ENCODE peak calls at places on chromosomes 7 and 10, in seven cellular contexts. D is upper lobe of left lung, R is A549, W is ovary, C is tibial nerve, M is HepG2, F is transverse colon. U is an unnamed sample.

GRCh38 chr10:112755446-112756117 is 194.5 kb upstream of the TCF7L2 start:
- DNase-seq in D (no peak), R (no peak), W (no peak), C (no peak), M (peak), F (no peak), U (no peak)

GRCh38 chr10:71086439-71087080 is 125.8 kb upstream of the UNC5B start:
- DNase-seq in D (no peak), R (no peak), W (no peak), C (no peak), M (no peak), F (no peak), U (no peak)

GRCh38 chr7:36188266-36188665 is 35.2 kb downstream of the EEPD1 start:
- DNase-seq in D (no peak), R (no peak), W (no peak), C (no peak), M (no peak), F (no peak), U (no peak)

GRCh38 chr10:132136097-132136521 is 50.6 kb upstream of the DPYSL4 start:
- DNase-seq in D (no peak), R (no peak), W (no peak), C (no peak), M (no peak), F (no peak), U (no peak)

GRCh38 chr10:47057471-47057870 is 146.2 kb downstream of the PTPN20 start:
- DNase-seq in D (no peak), R (no peak), W (no peak), C (no peak), M (no peak), F (no peak), U (no peak)

GRCh38 chr10:106897631-106898161 is 266.8 kb downstream of the SORCS1 start:
- DNase-seq in D (no peak), R (no peak), W (peak), C (no peak), M (no peak), F (peak), U (no peak)

GRCh38 chr10:77374189-77374656 is 263.4 kb downstream of the KCNMA1 start:
- DNase-seq in D (no peak), R (no peak), W (no peak), C (no peak), M (no peak), F (no peak), U (no peak)

GRCh38 chr10:112732277-112732891 is 217.7 kb upstream of the TCF7L2 start:
- DNase-seq in D (no peak), R (no peak), W (no peak), C (no peak), M (no peak), F (no peak), U (no peak)

GRCh38 chr7:116687801-116688201 is 15.8 kb downstream of the MET start:
- DNase-seq in D (no peak), R (peak), W (no peak), C (no peak), M (peak), F (no peak), U (no peak)

GRCh38 chr7:133921635-133922182 is 205.4 kb upstream of the LRGUK start:
- DNase-seq in D (no peak), R (no peak), W (no peak), C (no peak), M (no peak), F (no peak), U (no peak)

GRCh38 chr7:115748123-115748738 is 282.3 kb downstream of the TFEC start:
- DNase-seq in D (no peak), R (peak), W (no peak), C (no peak), M (peak), F (no peak), U (no peak)

GRCh38 chr7:5375925-5376324 is 47.7 kb downstream of the TNRC18 start:
- DNase-seq in D (no peak), R (no peak), W (no peak), C (no peak), M (no peak), F (no peak), U (no peak)

GRCh38 chr10:44343836-44344235 is 41.1 kb downstream of the CXCL12 start:
- DNase-seq in D (no peak), R (no peak), W (no peak), C (no peak), M (no peak), F (no peak), U (no peak)

GRCh38 chr7:64882341-64883112 is 20.5 kb upstream of the ZNF273 start:
- DNase-seq in D (peak), R (no peak), W (peak), C (peak), M (no peak), F (peak), U (no peak)

GRCh38 chr10:61313460-61313859 is 139.7 kb downstream of the TMEM26 start:
- DNase-seq in D (no peak), R (no peak), W (no peak), C (no peak), M (no peak), F (no peak), U (no peak)

GRCh38 chr7:11831383-11831726 is 643 bp downstream of the THSD7A start:
- DNase-seq in D (no peak), R (no peak), W (no peak), C (no peak), M (no peak), F (no peak), U (no peak)

GRCh38 chr7:4241791-4242190 is 440.3 kb upstream of the FOXK1 start:
- DNase-seq in D (no peak), R (peak), W (no peak), C (no peak), M (no peak), F (no peak), U (no peak)

DNA sequence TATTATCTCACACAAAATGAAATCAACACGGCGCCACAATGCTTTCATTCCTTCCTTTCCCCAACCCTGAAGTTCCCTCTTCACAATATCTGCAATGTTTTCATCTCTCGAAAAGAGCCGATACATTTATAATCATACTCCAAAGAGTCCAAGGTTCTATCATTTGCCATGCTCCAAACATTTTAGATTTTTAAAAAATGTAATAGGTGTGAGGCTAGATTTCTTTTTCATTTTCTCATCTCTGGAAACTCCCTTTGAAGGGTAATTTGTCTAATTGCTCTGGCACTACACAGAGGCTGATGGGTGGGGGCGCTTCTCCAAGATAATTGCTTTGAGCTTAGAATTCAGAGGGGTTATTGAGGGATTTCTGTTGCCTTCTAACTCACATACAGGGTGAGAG is 4.9 kb downstream of the DLX5 start:
- DNase-seq in D (no peak), R (no peak), W (no peak), C (no peak), M (no peak), F (no peak), U (no peak)
- TF ChIP-seq POLR2A in D (no peak), R (no peak), W (no peak), C (no peak), M (no peak), F (no peak), U (no peak)

DNA sequence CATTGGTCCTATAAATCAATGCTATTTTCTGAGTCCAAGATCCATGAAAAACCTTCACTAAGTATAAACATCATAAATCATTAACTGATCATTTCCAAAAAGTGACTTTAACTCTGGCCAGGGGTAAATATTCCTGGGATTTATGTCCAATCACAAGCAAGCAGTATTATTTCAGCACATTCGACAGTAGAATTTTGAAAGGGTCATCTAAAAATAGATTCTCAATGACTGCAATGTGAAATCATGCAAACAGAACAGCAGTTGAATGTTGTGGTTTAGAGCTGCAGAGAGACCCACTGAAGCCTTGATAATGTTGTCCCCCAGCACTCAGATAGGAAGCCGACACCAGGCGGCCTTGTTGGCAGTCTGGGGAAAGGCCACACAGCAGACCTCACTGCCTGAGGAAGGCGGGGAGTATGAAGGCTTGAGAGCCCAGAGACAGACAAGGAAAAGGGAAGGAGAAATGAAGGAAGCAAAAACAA is 38.1 kb downstream of the FAM107B start:
- DNase-seq in D (no peak), R (no peak), W (no peak), C (no peak), M (no peak), F (no peak), U (no peak)
- TF ChIP-seq CTCF in D (no peak), R (no peak), W (no peak), C (no peak), M (no peak), F (no peak), U (no peak)

GRCh38 chr7:55254596-55255500 is 110.3 kb upstream of the LANCL2 start:
- DNase-seq in D (peak), R (peak), W (peak), C (peak), M (peak), F (peak), U (no peak)

GRCh38 chr7:55258631-55259030 is 106.5 kb upstream of the LANCL2 start:
- DNase-seq in D (no peak), R (no peak), W (no peak), C (no peak), M (peak), F (no peak), U (no peak)

GRCh38 chr7:55254242-55254595 is 110.9 kb upstream of the LANCL2 start:
- DNase-seq in D (no peak), R (no peak), W (no peak), C (no peak), M (no peak), F (no peak), U (no peak)

GRCh38 chr7:55253188-55253587 is 111.9 kb upstream of the LANCL2 start:
- DNase-seq in D (no peak), R (no peak), W (no peak), C (no peak), M (no peak), F (no peak), U (no peak)

GRCh38 chr7:55255501-55256445 is 109.4 kb upstream of the LANCL2 start:
- DNase-seq in D (peak), R (peak), W (peak), C (peak), M (peak), F (peak), U (no peak)
- H3K4me3 ChIP-seq in D (peak), R (peak), W (peak), C (peak), M (peak), F (peak), U (peak)

DNA sequence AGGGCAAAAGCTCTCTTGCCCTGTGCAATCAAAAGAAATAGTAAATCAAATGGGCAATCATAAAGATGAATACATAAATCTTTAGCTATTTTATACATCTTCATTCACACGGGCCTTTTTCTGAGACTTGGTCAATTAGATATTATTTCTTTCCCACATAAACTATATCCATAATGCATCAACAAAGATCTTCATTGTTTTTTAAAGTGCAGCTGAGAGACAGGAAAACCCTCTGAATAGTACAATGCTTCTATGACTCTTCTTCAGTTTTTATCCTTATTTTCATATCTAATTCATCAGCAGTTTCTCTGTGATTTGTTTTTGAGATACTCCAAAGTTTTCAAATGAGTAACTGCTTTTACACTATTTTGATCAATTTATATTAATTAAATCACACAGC is 25.5 kb downstream of the LARP4B start:
- DNase-seq in D (no peak), R (no peak), W (no peak), C (no peak), M (no peak), F (no peak), U (no peak)
- TF ChIP-seq POLR2A in D (no peak), R (no peak), W (no peak), C (no peak), M (no peak), F (no peak), U (no peak)

GRCh38 chr10:133274751-133275682 is 1.7 kb downstream of the ADAM8 start:
- DNase-seq in D (peak), R (no peak), W (no peak), C (no peak), M (no peak), F (peak), U (no peak)
- TF ChIP-seq CTCF in D (no peak), R (no peak), W (no peak), C (no peak), M (no peak), F (no peak), U (no peak)

DNA sequence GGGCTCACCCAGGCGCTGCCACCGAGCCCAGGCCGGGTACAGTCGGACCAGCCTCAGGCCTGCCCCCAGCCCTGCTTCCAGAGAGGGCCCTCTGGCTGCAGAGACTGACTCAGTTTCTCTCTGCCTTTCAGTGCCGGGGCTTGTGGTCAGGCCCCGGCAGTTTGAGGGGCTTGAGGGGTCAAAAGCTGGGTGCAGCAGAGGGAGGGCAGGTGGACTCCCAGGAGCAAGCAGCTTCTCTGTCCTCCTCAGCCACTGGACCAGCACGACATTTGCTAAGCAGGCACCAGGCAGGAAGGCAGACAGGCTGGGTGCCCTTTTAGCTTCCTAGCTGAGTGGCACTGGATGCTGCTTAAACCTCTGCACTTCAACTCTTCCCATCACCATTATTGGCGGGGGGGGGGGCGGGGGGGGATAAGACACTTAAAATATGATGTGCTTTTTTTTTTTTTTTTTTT is 168.5 kb downstream of the NEURL1 start:
- DNase-seq in D (no peak), R (no peak), W (no peak), C (no peak), M (no peak), F (no peak), U (no peak)
- H3K4me3 ChIP-seq in D (peak), R (no peak), W (peak), C (peak), M (peak), F (peak), U (peak)

GRCh38 chr7:102472126-102473041 is 6.3 kb downstream of the POLR2J start:
- DNase-seq in D (no peak), R (no peak), W (no peak), C (no peak), M (no peak), F (no peak), U (no peak)
- TF ChIP-seq POLR2A in D (no peak), R (no peak), W (no peak), C (no peak), M (no peak), F (no peak), U (no peak)